ENCODE peak calls at places on chromosome 15, in nine cellular contexts. One of them, this sample, is unnamed.

GRCh38 chr15:52262364-52262763 is 33.2 kb downstream of the MYO5C start:
- DNase-seq in NCI-H526 treated with DMSO at 0.1 percent for 48 hours: no peak
- DNase-seq in omental fat pad: no peak
- DNase-seq in HT1080: peak; percentile 51
- DNase-seq in kidney epithelial cell: no peak
- DNase-seq in stimulated activated CD4-positive, alpha-beta T cell treated with anti-CD3 and anti-CD28 coated beads, Interleukin-2, amount 100 ng/mL, for 48 hours: no peak
- DNase-seq in CD8-positive, alpha-beta T cell: no peak
- DNase-seq in KBM-7: no peak
- DNase-seq in left ventricle myocardium inferior: no peak
- DNase-seq in this sample: no peak

GRCh38 chr15:31558840-31559239 is 232.2 kb downstream of the KLF13 start:
- DNase-seq in NCI-H526 treated with DMSO at 0.1 percent for 48 hours: no peak
- DNase-seq in omental fat pad: no peak
- DNase-seq in HT1080: no peak
- DNase-seq in kidney epithelial cell: no peak
- DNase-seq in stimulated activated CD4-positive, alpha-beta T cell treated with anti-CD3 and anti-CD28 coated beads, Interleukin-2, amount 100 ng/mL, for 48 hours: no peak
- DNase-seq in CD8-positive, alpha-beta T cell: no peak
- DNase-seq in KBM-7: no peak
- DNase-seq in left ventricle myocardium inferior: no peak
- DNase-seq in this sample: no peak

GRCh38 chr15:44101944-44102343 is 93.1 kb downstream of the FRMD5 start:
- DNase-seq in NCI-H526 treated with DMSO at 0.1 percent for 48 hours: no peak
- DNase-seq in omental fat pad: no peak
- DNase-seq in HT1080: peak; percentile 56
- DNase-seq in kidney epithelial cell: peak; percentile 78
- DNase-seq in stimulated activated CD4-positive, alpha-beta T cell treated with anti-CD3 and anti-CD28 coated beads, Interleukin-2, amount 100 ng/mL, for 48 hours: no peak
- DNase-seq in CD8-positive, alpha-beta T cell: no peak
- DNase-seq in KBM-7: no peak
- DNase-seq in left ventricle myocardium inferior: no peak
- DNase-seq in this sample: no peak

GRCh38 chr15:87123676-87124382 is 1044.2 kb downstream of the AGBL1 start:
- DNase-seq in NCI-H526 treated with DMSO at 0.1 percent for 48 hours: no peak
- DNase-seq in omental fat pad: no peak
- DNase-seq in HT1080: no peak
- DNase-seq in kidney epithelial cell: no peak
- DNase-seq in stimulated activated CD4-positive, alpha-beta T cell treated with anti-CD3 and anti-CD28 coated beads, Interleukin-2, amount 100 ng/mL, for 48 hours: no peak
- DNase-seq in CD8-positive, alpha-beta T cell: no peak
- DNase-seq in KBM-7: no peak
- DNase-seq in left ventricle myocardium inferior: no peak
- DNase-seq in this sample: no peak

GRCh38 chr15:52804526-52805081 is 14.5 kb upstream of the ONECUT1 start:
- DNase-seq in NCI-H526 treated with DMSO at 0.1 percent for 48 hours: no peak
- DNase-seq in omental fat pad: no peak
- DNase-seq in HT1080: no peak
- DNase-seq in kidney epithelial cell: no peak
- DNase-seq in stimulated activated CD4-positive, alpha-beta T cell treated with anti-CD3 and anti-CD28 coated beads, Interleukin-2, amount 100 ng/mL, for 48 hours: no peak
- DNase-seq in CD8-positive, alpha-beta T cell: no peak
- DNase-seq in KBM-7: no peak
- DNase-seq in left ventricle myocardium inferior: no peak
- DNase-seq in this sample: no peak

GRCh38 chr15:75869446-75869845 is 26.2 kb downstream of the UBE2Q2 start:
- DNase-seq in NCI-H526 treated with DMSO at 0.1 percent for 48 hours: no peak
- DNase-seq in omental fat pad: no peak
- DNase-seq in HT1080: no peak
- DNase-seq in kidney epithelial cell: no peak
- DNase-seq in stimulated activated CD4-positive, alpha-beta T cell treated with anti-CD3 and anti-CD28 coated beads, Interleukin-2, amount 100 ng/mL, for 48 hours: no peak
- DNase-seq in CD8-positive, alpha-beta T cell: no peak
- DNase-seq in KBM-7: no peak
- DNase-seq in left ventricle myocardium inferior: no peak
- DNase-seq in this sample: no peak

GRCh38 chr15:101250331-101250730 is 1.5 kb downstream of the CHSY1 start:
- DNase-seq in NCI-H526 treated with DMSO at 0.1 percent for 48 hours: peak; percentile 4
- DNase-seq in omental fat pad: no peak
- DNase-seq in HT1080: peak; percentile 52
- DNase-seq in kidney epithelial cell: peak; percentile 51
- DNase-seq in stimulated activated CD4-positive, alpha-beta T cell treated with anti-CD3 and anti-CD28 coated beads, Interleukin-2, amount 100 ng/mL, for 48 hours: no peak
- DNase-seq in CD8-positive, alpha-beta T cell: no peak
- DNase-seq in KBM-7: peak; percentile 35
- DNase-seq in left ventricle myocardium inferior: no peak
- DNase-seq in this sample: no peak

GRCh38 chr15:64161688-64162477 is 939 bp downstream of the PPIB start:
- DNase-seq in NCI-H526 treated with DMSO at 0.1 percent for 48 hours: no peak
- DNase-seq in omental fat pad: no peak
- DNase-seq in HT1080: no peak
- DNase-seq in kidney epithelial cell: no peak
- DNase-seq in stimulated activated CD4-positive, alpha-beta T cell treated with anti-CD3 and anti-CD28 coated beads, Interleukin-2, amount 100 ng/mL, for 48 hours: no peak
- DNase-seq in CD8-positive, alpha-beta T cell: no peak
- DNase-seq in KBM-7: no peak
- DNase-seq in left ventricle myocardium inferior: no peak
- DNase-seq in this sample: no peak

GRCh38 chr15:46751303-46751702 is 966.0 kb upstream of the SEMA6D start:
- DNase-seq in NCI-H526 treated with DMSO at 0.1 percent for 48 hours: no peak
- DNase-seq in omental fat pad: no peak
- DNase-seq in HT1080: no peak
- DNase-seq in kidney epithelial cell: no peak
- DNase-seq in stimulated activated CD4-positive, alpha-beta T cell treated with anti-CD3 and anti-CD28 coated beads, Interleukin-2, amount 100 ng/mL, for 48 hours: no peak
- DNase-seq in CD8-positive, alpha-beta T cell: no peak
- DNase-seq in KBM-7: no peak
- DNase-seq in left ventricle myocardium inferior: no peak
- DNase-seq in this sample: no peak

GRCh38 chr15:60340207-60340921 is 57.4 kb downstream of the ANXA2 start:
- DNase-seq in NCI-H526 treated with DMSO at 0.1 percent for 48 hours: no peak
- DNase-seq in omental fat pad: no peak
- DNase-seq in HT1080: no peak
- DNase-seq in kidney epithelial cell: no peak
- DNase-seq in stimulated activated CD4-positive, alpha-beta T cell treated with anti-CD3 and anti-CD28 coated beads, Interleukin-2, amount 100 ng/mL, for 48 hours: no peak
- DNase-seq in CD8-positive, alpha-beta T cell: no peak
- DNase-seq in KBM-7: no peak
- DNase-seq in left ventricle myocardium inferior: no peak
- DNase-seq in this sample: no peak